ENCODE peak calls at places on chromosomes 13 and 19, in eight cellular contexts. One of them, this sample, is unnamed.

GRCh38 chr13:101454767-101455166 is 2.3 kb downstream of the ITGBL1 start:
- DNase-seq in aorta: no peak
- DNase-seq in activated CD4-positive, alpha-beta T cell treated with anti-CD3 and anti-CD28 coated beads for 48 hours: no peak
- DNase-seq in amygdala: no peak
- DNase-seq in RPMI7951: no peak
- DNase-seq in T follicular helper cell: no peak
- DNase-seq in GM12865: no peak
- DNase-seq in mesendoderm: no peak
- DNase-seq in this sample: peak

GRCh38 chr13:36297259-36297599 is 385 bp downstream of the CCDC169 start:
- DNase-seq in RPMI7951: peak
- DNase-seq in aorta: no peak
- DNase-seq in GM12865: peak
- DNase-seq in T follicular helper cell: no peak
- DNase-seq in mesendoderm: no peak
- DNase-seq in amygdala: no peak
- DNase-seq in activated CD4-positive, alpha-beta T cell treated with anti-CD3 and anti-CD28 coated beads for 48 hours: no peak
- DNase-seq in this sample: no peak

GRCh38 chr19:17719730-17720486 is 628 bp downstream of the MAP1S start:
- DNase-seq in mesendoderm: no peak
- DNase-seq in aorta: no peak
- DNase-seq in GM12865: peak
- DNase-seq in RPMI7951: no peak
- DNase-seq in amygdala: no peak
- DNase-seq in activated CD4-positive, alpha-beta T cell treated with anti-CD3 and anti-CD28 coated beads for 48 hours: peak
- DNase-seq in T follicular helper cell: no peak
- DNase-seq in this sample: no peak

GRCh38 chr19:14006766-14007562 is 844 bp upstream of the RFX1 start:
- DNase-seq in amygdala: no peak
- DNase-seq in aorta: peak
- DNase-seq in T follicular helper cell: no peak
- DNase-seq in activated CD4-positive, alpha-beta T cell treated with anti-CD3 and anti-CD28 coated beads for 48 hours: no peak
- DNase-seq in GM12865: no peak
- DNase-seq in RPMI7951: no peak
- DNase-seq in mesendoderm: no peak
- DNase-seq in this sample: no peak

GRCh38 chr19:33269016-33269415 is 33.3 kb downstream of the CEBPA start:
- DNase-seq in activated CD4-positive, alpha-beta T cell treated with anti-CD3 and anti-CD28 coated beads for 48 hours: no peak
- DNase-seq in amygdala: no peak
- DNase-seq in aorta: no peak
- DNase-seq in mesendoderm: no peak
- DNase-seq in T follicular helper cell: no peak
- DNase-seq in RPMI7951: no peak
- DNase-seq in GM12865: no peak
- DNase-seq in this sample: no peak

GRCh38 chr13:99726261-99726894 is 225.1 kb downstream of the TM9SF2 start:
- DNase-seq in RPMI7951: no peak
- DNase-seq in activated CD4-positive, alpha-beta T cell treated with anti-CD3 and anti-CD28 coated beads for 48 hours: no peak
- DNase-seq in amygdala: no peak
- DNase-seq in GM12865: no peak
- DNase-seq in T follicular helper cell: no peak
- DNase-seq in aorta: no peak
- DNase-seq in mesendoderm: peak
- DNase-seq in this sample: no peak

GRCh38 chr19:45515807-45516401 is 8.6 kb downstream of the VASP start:
- DNase-seq in GM12865: no peak
- DNase-seq in T follicular helper cell: no peak
- DNase-seq in RPMI7951: no peak
- DNase-seq in activated CD4-positive, alpha-beta T cell treated with anti-CD3 and anti-CD28 coated beads for 48 hours: peak
- DNase-seq in mesendoderm: no peak
- DNase-seq in amygdala: no peak
- DNase-seq in aorta: no peak
- DNase-seq in this sample: no peak

GRCh38 chr13:51331354-51331861 is 8.1 kb upstream of the SERPINE3 start:
- DNase-seq in aorta: no peak
- DNase-seq in activated CD4-positive, alpha-beta T cell treated with anti-CD3 and anti-CD28 coated beads for 48 hours: no peak
- DNase-seq in mesendoderm: no peak
- DNase-seq in RPMI7951: peak
- DNase-seq in T follicular helper cell: no peak
- DNase-seq in amygdala: no peak
- DNase-seq in GM12865: peak
- DNase-seq in this sample: no peak

GRCh38 chr19:10419646-10420443 is 493 bp upstream of the PDE4A start:
- DNase-seq in amygdala: no peak
- DNase-seq in T follicular helper cell: no peak
- DNase-seq in aorta: no peak
- DNase-seq in GM12865: peak
- DNase-seq in mesendoderm: peak
- DNase-seq in activated CD4-positive, alpha-beta T cell treated with anti-CD3 and anti-CD28 coated beads for 48 hours: peak
- DNase-seq in RPMI7951: peak
- DNase-seq in this sample: peak

GRCh38 chr19:1501200-1501595 is 10.2 kb downstream of the REEP6 start:
- DNase-seq in mesendoderm: no peak
- DNase-seq in aorta: no peak
- DNase-seq in activated CD4-positive, alpha-beta T cell treated with anti-CD3 and anti-CD28 coated beads for 48 hours: no peak
- DNase-seq in RPMI7951: no peak
- DNase-seq in T follicular helper cell: no peak
- DNase-seq in GM12865: no peak
- DNase-seq in amygdala: no peak
- DNase-seq in this sample: no peak